ENCODE peak calls at places on chromosomes 4 and X, in seven cellular contexts. P is GM13977; Y is T-helper 9 cell; G is stimulated activated naive B cell treated with anti-CD40 and anti-IgM and Interleukin-4, amounts not matched to agents 10 μg/mL and 1 μg/mL and 100 μg/mL, for 72 hours; X is NCI-H1105 treated with DMSO at 0.1 percent for 48 hours; H is choroid plexus epithelial cell; D is nephron progenitor cell. W is an unnamed sample.

GRCh38 chr4:166896254-166896653 is 338.0 kb downstream of the SPOCK3 start:
- DNase-seq in H (no peak), X (no peak), D (no peak), G (no peak), P (no peak), Y (no peak), W (no peak)

GRCh38 chrX:34656842-34657780 is at the start of gene TMEM47:
- DNase-seq in Y (no peak), D (peak; percentile 91), X (peak; percentile 35), G (no peak), P (peak; percentile 24), H (peak; percentile 66), W (no peak)

GRCh38 chrX:18415386-18415785 is 10.0 kb upstream of the CDKL5 start:
- DNase-seq in X (no peak), P (no peak), H (peak; percentile 39), D (no peak), Y (no peak), G (no peak), W (no peak)

GRCh38 chrX:153669174-153669890 is 4.3 kb downstream of the PNCK start:
- DNase-seq in P (peak; percentile 76), X (peak; percentile 18), G (no peak), Y (peak; percentile 51), H (peak; percentile 14), D (peak; percentile 65), W (no peak)

GRCh38 chr4:71287305-71287704 is 51.5 kb upstream of the SLC4A4 start:
- DNase-seq in H (no peak), Y (no peak), X (no peak), P (no peak), D (no peak), G (no peak), W (no peak)

GRCh38 chrX:128781506-128781905 is 729.3 kb upstream of the ACTRT1 start:
- DNase-seq in H (peak; percentile 18), X (peak; percentile 7), D (peak; percentile 22), G (peak; percentile 1), Y (peak; percentile 9), P (peak; percentile 47), W (no peak)

GRCh38 chr4:42917316-42917715 is 24.8 kb downstream of the GRXCR1 start:
- DNase-seq in H (no peak), P (no peak), G (no peak), Y (no peak), X (no peak), D (no peak), W (no peak)

GRCh38 chrX:10011261-10011931 is 44.2 kb downstream of the CLDN34 start:
- DNase-seq in P (no peak), Y (no peak), H (no peak), X (no peak), G (peak; percentile 28), D (no peak), W (no peak)

GRCh38 chrX:57900961-57901360 is 9.3 kb downstream of the ZXDA start:
- DNase-seq in G (no peak), H (peak; percentile 65), X (no peak), D (no peak), P (no peak), Y (no peak), W (peak; percentile 33)

GRCh38 chr4:40388248-40388647 is 53.1 kb downstream of the CHRNA9 start:
- DNase-seq in X (no peak), P (no peak), Y (no peak), H (no peak), G (no peak), D (peak; percentile 19), W (no peak)

GRCh38 chr4:55124337-55125076 is 888 bp downstream of the KDR start:
- DNase-seq in Y (no peak), P (no peak), G (no peak), D (peak; percentile 49), H (peak; percentile 36), X (no peak), W (no peak)

GRCh38 chr4:102642571-102643298 is 118.0 kb downstream of the MANBA start:
- DNase-seq in D (no peak), P (no peak), X (no peak), H (peak; percentile 34), Y (no peak), G (no peak), W (no peak)

GRCh38 chr4:157423526-157424020 is 203.0 kb downstream of the GRIA2 start:
- DNase-seq in G (no peak), H (no peak), P (no peak), Y (no peak), D (no peak), X (no peak), W (no peak)

GRCh38 chr4:108110450-108110849 is 58.3 kb downstream of the LEF1 start:
- DNase-seq in H (no peak), P (no peak), Y (no peak), D (no peak), G (no peak), X (no peak), W (no peak)

GRCh38 chrX:129654652-129655546 is at the start of gene APLN:
- DNase-seq in Y (no peak), X (peak; percentile 6), G (no peak), H (peak; percentile 70), P (no peak), D (peak; percentile 64), W (no peak)

GRCh38 chrX:320126-320783 is 1.7 kb upstream of the GTPBP6 start:
- DNase-seq in Y (no peak), P (no peak), X (no peak), G (no peak), D (no peak), H (peak; percentile 38), W (no peak)

GRCh38 chr4:36712013-36712412 is 430.6 kb downstream of the DTHD1 start:
- DNase-seq in Y (no peak), D (no peak), X (no peak), G (no peak), H (peak; percentile 29), P (no peak), W (no peak)

GRCh38 chr4:48698029-48698901 is 81.8 kb downstream of the FRYL start:
- DNase-seq in Y (no peak), H (peak; percentile 95), P (no peak), X (no peak), G (no peak), D (no peak), W (peak; percentile 68)

GRCh38 chrX:129786210-129786651 is 6.5 kb downstream of the SASH3 start:
- DNase-seq in P (peak; percentile 60), G (peak; percentile 65), X (no peak), H (no peak), Y (no peak), D (no peak), W (no peak)

GRCh38 chr4:67940505-67940904 is 22.8 kb downstream of the TMPRSS11A start:
- DNase-seq in H (no peak), Y (no peak), P (no peak), G (no peak), D (no peak), X (no peak), W (no peak)

GRCh38 chr4:150948069-150948468 is 67.0 kb downstream of the LRBA start:
- DNase-seq in G (no peak), H (no peak), D (no peak), Y (no peak), X (no peak), P (no peak), W (no peak)

GRCh38 chr4:84324850-84325249 is 174.2 kb downstream of the NKX6-1 start:
- DNase-seq in G (no peak), X (peak; percentile 30), P (no peak), D (peak; percentile 21), H (no peak), Y (no peak), W (no peak)

GRCh38 chrX:8848921-8849320 is 47.7 kb upstream of the FAM9A start:
- DNase-seq in P (no peak), X (no peak), G (no peak), Y (no peak), D (no peak), H (peak; percentile 36), W (no peak)

GRCh38 chrX:65635371-65635770 is 32.1 kb upstream of the MSN start:
- DNase-seq in G (no peak), X (no peak), P (no peak), Y (no peak), H (no peak), D (no peak), W (no peak)

W was measured in GM04503.